ENCODE peak calls at places on chromosomes 7 and 10, in eight cellular contexts. H is anterior cingulate cortex; T is HepG2; L is activated CD8-positive, alpha-beta T cell treated with anti-CD3 and anti-CD28 coated beads for 36 hours; K is mammary epithelial cell; E is ascending aorta; G is T follicular helper cell; A is GDM1. P is an unnamed sample.

GRCh38 chr7:133819695-133820094 is 307.4 kb upstream of the LRGUK start:
- DNase-seq in G (no peak), E (no peak), A (no peak), L (no peak), H (no peak), K (no peak), T (no peak), P (no peak)

GRCh38 chr10:15144788-15145187 is 23.7 kb downstream of the NMT2 start:
- DNase-seq in H (no peak), G (no peak), T (no peak), E (no peak), K (peak), A (no peak), L (no peak), P (no peak)

GRCh38 chr10:47351899-47352815 is 4.0 kb downstream of the RBP3 start:
- DNase-seq in H (no peak), T (no peak), A (no peak), E (no peak), K (no peak), L (no peak), G (no peak), P (no peak)

GRCh38 chr10:92699518-92700272 is 9.9 kb downstream of the HHEX start:
- DNase-seq in K (peak), A (peak), L (peak), E (no peak), G (no peak), H (no peak), T (no peak), P (peak)

GRCh38 chr10:36888925-36889573 is 236.3 kb upstream of the ANKRD30A start:
- DNase-seq in A (peak), L (peak), T (peak), H (no peak), G (peak), K (peak), E (no peak), P (peak)

GRCh38 chr7:106793015-106793651 is 71.9 kb upstream of the PIK3CG start:
- DNase-seq in K (peak), H (no peak), G (peak), T (peak), E (no peak), L (no peak), A (no peak), P (peak)

GRCh38 chr10:109412353-109412752 is 511.0 kb downstream of the XPNPEP1 start:
- DNase-seq in H (no peak), A (no peak), G (no peak), T (no peak), E (no peak), L (no peak), K (no peak), P (no peak)

GRCh38 chr10:132129431-132129830 is 57.3 kb upstream of the DPYSL4 start:
- DNase-seq in L (no peak), E (no peak), K (no peak), G (no peak), H (no peak), A (no peak), T (no peak), P (no peak)

GRCh38 chr7:150971242-150972048 is 6.7 kb downstream of the KCNH2 start:
- DNase-seq in T (no peak), G (no peak), E (no peak), A (no peak), H (no peak), K (no peak), L (no peak), P (no peak)

P was measured in KBM-7.